ENCODE peak calls at places on chromosomes 2 and 18, in seven cellular contexts. U is activated T-cell treated with anti-CD3 and anti-CD28 coated beads for 1 hour, P is spleen, E is fibroblast of the conjunctiva, G is substantia nigra, A is hepatocyte, M is tibial artery. N is an unnamed sample.

GRCh38 chr2:205815645-205816044 is 133.3 kb downstream of the NRP2 start:
- DNase-seq in U (no peak), A (no peak), G (no peak), E (no peak), P (no peak), M (no peak), N (no peak)

GRCh38 chr2:162839419-162839818 is 852 bp upstream of the KCNH7 start:
- DNase-seq in E (no peak), M (peak; percentile 41), A (no peak), U (no peak), G (no peak), P (no peak), N (no peak)

GRCh38 chr2:120018549-120018948 is 5.7 kb downstream of the EPB41L5 start:
- DNase-seq in U (no peak), M (no peak), P (no peak), G (no peak), A (no peak), E (no peak), N (no peak)

GRCh38 chr2:157420771-157421323 is 23.0 kb downstream of the CYTIP start:
- DNase-seq in M (no peak), E (no peak), U (no peak), P (peak; percentile 34), A (no peak), G (no peak), N (no peak)

GRCh38 chr2:42367835-42368234 is 6.8 kb upstream of the COX7A2L start:
- DNase-seq in M (no peak), U (no peak), G (no peak), P (no peak), E (peak; percentile 8), A (peak; percentile 23), N (no peak)

GRCh38 chr2:135997380-135997779 is 12.0 kb upstream of the DARS1 start:
- DNase-seq in E (no peak), G (peak; percentile 6), U (no peak), M (no peak), A (peak; percentile 34), P (peak; percentile 91), N (no peak)

GRCh38 chr2:65656152-65656718 is 223.8 kb upstream of the SPRED2 start:
- DNase-seq in U (no peak), A (no peak), G (no peak), M (no peak), P (no peak), E (no peak), N (no peak)

GRCh38 chr2:31322376-31322775 is 88.4 kb downstream of the EHD3 start:
- DNase-seq in E (no peak), P (no peak), M (no peak), G (no peak), A (no peak), U (no peak), N (no peak)

GRCh38 chr2:112317303-112318158 is 42.1 kb downstream of the ZC3H6 start:
- DNase-seq in P (no peak), A (no peak), G (no peak), U (no peak), E (no peak), M (no peak), N (no peak)

GRCh38 chr18:49399003-49399402 is 61.4 kb downstream of the DYM start:
- DNase-seq in M (no peak), P (no peak), G (no peak), U (no peak), E (no peak), A (no peak), N (peak; percentile 55)

GRCh38 chr2:234003972-234004617 is 46.4 kb upstream of the SPP2 start:
- DNase-seq in A (no peak), G (no peak), M (no peak), E (peak; percentile 83), U (no peak), P (no peak), N (no peak)

GRCh38 chr2:73776869-73777519 is 2.9 kb downstream of the DUSP11 start:
- DNase-seq in E (no peak), U (no peak), P (no peak), A (no peak), M (no peak), G (no peak), N (no peak)

GRCh38 chr2:75403991-75404428 is 156.7 kb downstream of the EVA1A start:
- DNase-seq in G (no peak), P (no peak), U (no peak), E (peak; percentile 35), M (no peak), A (peak; percentile 53), N (peak; percentile 17)

GRCh38 chr18:3461704-3462103 is 11.7 kb downstream of the TGIF1 start:
- DNase-seq in G (no peak), M (no peak), A (no peak), P (no peak), E (no peak), U (no peak), N (no peak)

GRCh38 chr18:1018211-1018651 is 113.6 kb downstream of the ADCYAP1 start:
- DNase-seq in E (peak; percentile 34), P (no peak), A (no peak), U (no peak), M (no peak), G (no peak), N (no peak)

GRCh38 chr2:222791946-222792649 is 68.7 kb upstream of the ACSL3 start:
- DNase-seq in P (peak; percentile 77), U (no peak), A (no peak), E (no peak), G (peak; percentile 16), M (peak; percentile 78), N (no peak)

GRCh38 chr2:217622205-217622621 is 380.6 kb downstream of the TNS1 start:
- DNase-seq in U (no peak), G (no peak), A (peak; percentile 81), E (no peak), M (no peak), P (no peak), N (no peak)

GRCh38 chr2:12314119-12314735 is 402.5 kb upstream of the TRIB2 start:
- DNase-seq in G (no peak), E (no peak), U (no peak), P (no peak), A (no peak), M (no peak), N (no peak)

GRCh38 chr2:11342561-11343343 is 1.7 kb downstream of the ROCK2 start:
- DNase-seq in A (peak; percentile 70), G (no peak), U (no peak), P (no peak), M (no peak), E (peak; percentile 13), N (no peak)

GRCh38 chr2:20560891-20561702 is 89.8 kb downstream of the HS1BP3 start:
- DNase-seq in E (no peak), G (no peak), M (no peak), P (peak; percentile 32), A (no peak), U (no peak), N (no peak)

GRCh38 chr2:202436631-202437030 is 60.5 kb downstream of the BMPR2 start:
- DNase-seq in U (no peak), M (no peak), P (no peak), E (peak; percentile 4), A (no peak), G (no peak), N (no peak)

GRCh38 chr2:27240406-27240805 is 22.4 kb downstream of the SLC30A3 start:
- DNase-seq in G (no peak), U (no peak), A (no peak), P (no peak), E (no peak), M (no peak), N (no peak)

GRCh38 chr18:21853020-21853419 is 112.4 kb downstream of the MIB1 start:
- DNase-seq in P (no peak), E (no peak), A (no peak), G (no peak), U (no peak), M (no peak), N (no peak)

GRCh38 chr2:47769318-47769717 is 13.6 kb upstream of the MSH6 start:
- DNase-seq in A (no peak), G (no peak), P (no peak), U (no peak), E (no peak), M (no peak), N (no peak)

GRCh38 chr2:69164379-69164778 is 151.4 kb downstream of the ANTXR1 start:
- DNase-seq in G (no peak), M (no peak), E (no peak), U (no peak), P (no peak), A (peak; percentile 42), N (peak; percentile 30)

GRCh38 chr2:71742953-71743601 is 289.7 kb downstream of the DYSF start:
- DNase-seq in M (peak; percentile 92), P (no peak), A (peak; percentile 82), G (no peak), E (peak; percentile 77), U (no peak), N (peak; percentile 87)

N was measured in pulmonary artery endothelial cell.